ENCODE peak calls at places on chromosomes 4 and X, in seven cellular contexts. Y, D, X, E, N, A and F are unnamed samples.

GRCh38 chrX:130482871-130483270 is 81.1 kb downstream of the RBMX2 start:
- DNase-seq in N (peak), Y (no peak), A (no peak), D (no peak), E (no peak), X (no peak), F (no peak)

GRCh38 chrX:18422325-18422724 is 3.1 kb upstream of the CDKL5 start:
- DNase-seq in X (no peak), N (no peak), D (no peak), E (no peak), A (no peak), Y (no peak), F (no peak)

GRCh38 chr4:184282251-184282713 is 64.6 kb upstream of the ENPP6 start:
- DNase-seq in E (peak), A (no peak), N (peak), X (no peak), Y (peak), D (no peak), F (no peak)

GRCh38 chr4:26000274-26000950 is 86.4 kb downstream of the SMIM20 start:
- DNase-seq in Y (no peak), E (no peak), A (no peak), D (no peak), X (no peak), N (peak), F (no peak)

GRCh38 chr4:119035941-119036737 is 99.5 kb upstream of the MYOZ2 start:
- DNase-seq in Y (no peak), X (no peak), N (no peak), D (no peak), E (no peak), A (no peak), F (no peak)

GRCh38 chrX:151081016-151081415 is 95.4 kb upstream of the GPR50 start:
- DNase-seq in E (no peak), Y (no peak), A (no peak), X (no peak), D (no peak), N (peak), F (no peak)

GRCh38 chrX:56802428-56802827 is 73.4 kb downstream of the NBDY start:
- DNase-seq in Y (no peak), A (no peak), N (no peak), D (no peak), X (no peak), E (no peak), F (no peak)

GRCh38 chr4:128639586-128640270 is 169.8 kb upstream of the JADE1 start:
- DNase-seq in N (peak), A (no peak), X (peak), E (no peak), Y (no peak), D (no peak), F (no peak)

GRCh38 chr4:171516694-171517093 is 296.5 kb upstream of the GALNTL6 start:
- DNase-seq in E (no peak), D (no peak), N (no peak), Y (no peak), A (no peak), X (no peak), F (no peak)

GRCh38 chr4:53620956-53621355 is 29.7 kb upstream of the LNX1 start:
- DNase-seq in Y (no peak), D (no peak), E (no peak), A (no peak), N (peak), X (no peak), F (no peak)

GRCh38 chr4:158903079-158903456 is 134.2 kb downstream of the FNIP2 start:
- DNase-seq in X (no peak), D (no peak), N (no peak), A (no peak), Y (no peak), E (no peak), F (no peak)

GRCh38 chr4:84814100-84814750 is 152.3 kb downstream of the WDFY3 start:
- DNase-seq in Y (no peak), N (no peak), A (no peak), X (no peak), E (no peak), D (no peak), F (no peak)

GRCh38 chrX:116204947-116205346 is 34.4 kb downstream of the AGTR2 start:
- DNase-seq in Y (no peak), D (no peak), X (no peak), E (no peak), N (peak), A (no peak), F (peak)

GRCh38 chr4:184748251-184748652 is 14.4 kb upstream of the CENPU start:
- DNase-seq in N (no peak), Y (no peak), X (peak), A (no peak), E (no peak), D (no peak), F (no peak)

GRCh38 chrX:55488559-55489314 is 911 bp downstream of the USP51 start:
- DNase-seq in E (peak), A (no peak), X (peak), D (peak), N (peak), Y (peak), F (peak)

GRCh38 chr4:74873545-74874295 is 59.2 kb upstream of the PARM1 start:
- DNase-seq in N (peak), E (no peak), A (no peak), Y (no peak), D (no peak), X (no peak), F (no peak)

GRCh38 chr4:73311428-73311827 is 52.8 kb upstream of the ANKRD17 start:
- DNase-seq in A (no peak), Y (no peak), N (peak), E (no peak), D (no peak), X (no peak), F (no peak)

GRCh38 chrX:14039344-14039743 is 9.7 kb upstream of the GEMIN8 start:
- DNase-seq in D (peak), X (no peak), Y (peak), E (peak), N (peak), A (no peak), F (peak)

GRCh38 chr4:139603576-139604387 is 47.8 kb upstream of the SETD7 start:
- DNase-seq in X (no peak), A (no peak), Y (peak), D (no peak), N (peak), E (no peak), F (peak)

GRCh38 chr4:121758896-121759568 is 5.9 kb downstream of the SMIM43 start:
- DNase-seq in Y (no peak), D (no peak), A (no peak), X (no peak), N (no peak), E (no peak), F (no peak)

GRCh38 chr4:125735107-125735506 is 420.4 kb downstream of the FAT4 start:
- DNase-seq in E (no peak), N (peak), Y (no peak), D (no peak), A (no peak), X (no peak), F (peak)